ENCODE peak calls at places on chromosomes 7 and 10, in six cellular contexts. H is cardiac fibroblast, Q is right lobe of liver, T is IMR-90, A is transverse colon, I is chondrocyte. U is an unnamed sample.

GRCh38 chr7:158283016-158283974 is 304.3 kb downstream of the PTPRN2 start:
- DNase-seq in A (no peak), I (no peak), Q (no peak), H (no peak), T (no peak), U (no peak)

GRCh38 chr7:143892527-143893300 is 9.3 kb downstream of the TCAF1 start:
- DNase-seq in H (no peak), I (no peak), Q (peak), T (peak), A (no peak), U (peak)

GRCh38 chr7:5200561-5201235 is 10.7 kb downstream of the WIPI2 start:
- DNase-seq in I (peak), Q (peak), H (no peak), T (no peak), A (no peak), U (no peak)

GRCh38 chr10:13450078-13450477 is 78.7 kb downstream of the BEND7 start:
- DNase-seq in A (no peak), Q (no peak), I (no peak), H (peak), T (peak), U (peak)

GRCh38 chr7:42493436-42494198 is 256.6 kb upstream of the GLI3 start:
- DNase-seq in Q (peak), H (peak), A (peak), I (peak), T (peak), U (peak)

GRCh38 chr10:16984242-16984641 is 145.4 kb downstream of the CUBN start:
- DNase-seq in Q (no peak), A (no peak), I (no peak), T (no peak), H (no peak), U (no peak)

GRCh38 chr7:101486764-101487458 is 124.2 kb downstream of the COL26A1 start:
- DNase-seq in H (peak), I (peak), Q (peak), T (no peak), A (no peak), U (no peak)

GRCh38 chr10:117360994-117361667 is 14.1 kb downstream of the PDZD8 start:
- DNase-seq in A (no peak), I (no peak), H (peak), Q (no peak), T (peak), U (peak)

GRCh38 chr10:25175527-25176420 is 973 bp downstream of the GPR158 start:
- DNase-seq in A (peak), Q (no peak), I (peak), T (no peak), H (peak), U (no peak)

GRCh38 chr7:46360255-46360654 is 439.2 kb upstream of the IGFBP3 start:
- DNase-seq in Q (no peak), H (no peak), T (no peak), I (no peak), A (no peak), U (no peak)

GRCh38 chr7:46357851-46358250 is 436.8 kb upstream of the IGFBP3 start:
- DNase-seq in H (no peak), T (no peak), Q (no peak), I (no peak), A (no peak), U (no peak)

GRCh38 chr7:46357290-46357689 is 436.2 kb upstream of the IGFBP3 start:
- DNase-seq in A (no peak), I (no peak), Q (no peak), T (no peak), H (no peak), U (no peak)

GRCh38 chr7:46363688-46364087 is 442.6 kb upstream of the IGFBP3 start:
- DNase-seq in Q (peak), T (no peak), H (no peak), A (no peak), I (no peak), U (no peak)

DNA sequence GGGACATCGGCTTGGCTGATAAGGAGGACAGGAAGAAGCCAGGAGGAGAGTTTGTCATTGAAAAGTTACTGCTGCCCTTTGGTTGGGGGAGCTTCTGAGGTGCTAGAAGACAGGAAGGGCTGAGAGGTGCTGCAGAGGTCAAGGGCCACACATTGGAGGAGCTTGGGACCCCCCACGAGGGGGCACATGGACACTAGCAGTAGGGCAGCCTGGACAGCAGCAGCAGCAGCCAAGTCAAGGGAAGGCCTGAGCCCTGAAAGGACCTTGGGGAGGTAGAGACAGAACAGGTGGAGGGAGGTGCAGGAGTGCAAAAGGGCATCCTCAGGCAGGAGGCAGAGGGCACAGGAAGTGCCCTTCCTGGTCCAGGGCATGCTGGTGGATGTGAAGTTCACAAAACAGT is 439.7 kb upstream of the IGFBP3 start:
- DNase-seq in I (no peak), A (no peak), Q (no peak), H (no peak), T (no peak), U (peak)
- TF ChIP-seq CTCF in I (peak), A (no peak), Q (no peak), H (no peak), T (no peak), U (peak)

DNA sequence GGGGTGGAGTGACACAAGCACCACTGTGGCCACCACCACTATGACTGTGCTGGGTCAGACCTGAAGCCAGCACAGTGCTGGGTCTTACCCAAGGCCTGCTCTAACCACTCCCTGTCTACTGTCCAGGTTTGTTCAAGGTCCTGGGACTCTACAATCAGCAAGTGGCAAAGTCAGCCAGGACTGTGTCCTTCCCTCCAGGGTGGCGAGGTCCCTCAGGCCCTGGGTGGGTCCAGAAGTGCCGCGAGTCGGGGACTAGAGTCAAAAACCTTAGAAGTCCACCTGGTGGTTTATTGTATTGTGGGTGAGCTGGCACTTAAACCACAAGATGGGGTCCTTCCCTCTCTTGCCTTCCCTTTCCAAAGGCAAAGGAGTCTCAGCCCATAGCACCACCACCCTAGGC is 30.8 kb upstream of the AGR3 start:
- DNase-seq in H (no peak), I (no peak), A (no peak), Q (no peak), T (no peak), U (no peak)
- TF ChIP-seq CTCF in H (no peak), I (no peak), A (no peak), Q (no peak), T (no peak), U (no peak)

GRCh38 chr10:78520737-78521430 is 487.2 kb downstream of the RPS24 start:
- DNase-seq in T (peak), I (no peak), A (no peak), Q (no peak), H (peak), U (peak)
- TF ChIP-seq CTCF in T (peak), I (peak), A (no peak), Q (no peak), H (peak), U (no peak)

DNA sequence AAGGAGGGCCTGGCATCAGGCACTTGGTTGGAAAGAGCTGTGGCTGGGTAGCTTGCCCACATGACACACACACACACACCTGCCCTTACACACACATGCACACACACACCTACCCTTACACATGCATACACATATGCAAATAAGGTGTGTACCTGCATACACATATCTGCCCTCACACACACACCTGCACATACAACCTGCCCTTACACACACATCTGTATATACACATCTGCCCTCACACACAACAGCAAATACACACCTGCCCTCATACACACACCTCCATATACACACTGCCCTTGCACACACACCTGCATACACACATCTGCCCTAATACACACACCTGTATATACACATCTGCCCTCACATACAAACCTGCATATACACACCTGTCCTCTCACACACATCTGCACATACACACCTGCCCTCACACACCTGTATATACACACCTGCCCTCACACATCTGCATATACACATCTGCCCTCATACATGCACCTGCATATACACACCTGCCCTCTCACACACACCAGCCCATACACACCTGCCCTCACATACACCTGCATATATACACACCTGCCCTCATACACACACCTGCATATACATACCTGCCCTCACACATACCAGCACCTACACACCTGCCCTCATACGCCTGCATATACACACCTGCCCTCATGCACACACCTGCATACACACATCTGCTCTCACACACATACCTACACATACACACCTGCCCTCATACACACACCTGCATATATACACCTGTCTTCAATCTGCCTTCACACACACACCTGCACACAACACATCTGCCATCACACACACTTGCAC is 82.9 kb downstream of the GRID1 start:
- DNase-seq in T (no peak), Q (no peak), A (no peak), H (no peak), I (no peak), U (no peak)
- TF ChIP-seq CTCF in T (no peak), Q (no peak), A (no peak), H (no peak), I (no peak), U (no peak)

DNA sequence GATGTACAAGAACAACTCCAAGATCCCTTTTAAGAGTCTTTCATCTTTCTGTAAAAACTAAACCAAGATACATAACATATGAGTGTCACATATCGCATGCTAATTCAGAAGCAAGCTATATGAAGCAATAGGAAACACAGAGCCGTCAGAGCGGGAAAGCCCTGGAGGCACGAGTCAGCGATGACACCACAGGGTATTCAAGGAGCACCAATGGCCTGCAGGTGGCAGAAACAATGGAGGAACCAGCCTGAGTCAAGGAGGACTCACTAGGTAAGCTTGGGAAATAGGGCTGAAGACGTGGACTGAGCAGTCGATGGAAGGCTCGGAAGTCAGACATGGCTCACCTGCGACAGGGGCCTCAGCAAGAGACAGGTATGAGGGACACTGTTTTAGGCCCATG is 214.4 kb downstream of the FAM107B start:
- DNase-seq in T (peak), H (no peak), Q (no peak), A (no peak), I (no peak), U (peak)
- TF ChIP-seq CTCF in T (no peak), H (peak), Q (no peak), A (no peak), I (peak), U (no peak)

GRCh38 chr7:114930829-114931655 is 9.1 kb downstream of the MDFIC start:
- DNase-seq in I (no peak), T (peak), A (no peak), H (peak), Q (no peak), U (peak)

GRCh38 chr7:114931656-114932011 is 9.7 kb downstream of the MDFIC start:
- DNase-seq in I (no peak), T (no peak), H (no peak), A (peak), Q (no peak), U (no peak)

GRCh38 chr7:114928060-114928459 is 6.2 kb downstream of the MDFIC start:
- DNase-seq in H (peak), Q (no peak), T (no peak), I (no peak), A (no peak), U (no peak)

GRCh38 chr7:114930107-114930521 is 8.2 kb downstream of the MDFIC start:
- DNase-seq in A (no peak), I (no peak), Q (no peak), T (peak), H (peak), U (no peak)

GRCh38 chr7:114929570-114929969 is 7.7 kb downstream of the MDFIC start:
- DNase-seq in A (no peak), Q (no peak), I (no peak), T (no peak), H (no peak), U (no peak)
- TF ChIP-seq CTCF in A (no peak), Q (no peak), I (peak), T (no peak), H (peak), U (no peak)

GRCh38 chr10:104638861-104639594 is 2.1 kb upstream of the SORCS3 start:
- DNase-seq in A (no peak), H (no peak), T (no peak), Q (no peak), I (no peak), U (no peak)
- TF ChIP-seq CTCF in A (no peak), H (peak), T (no peak), Q (peak), I (peak), U (peak)

GRCh38 chr7:37642028-37642540 is 41.5 kb upstream of the GPR141 start:
- DNase-seq in A (no peak), H (no peak), T (no peak), I (no peak), Q (no peak), U (no peak)

GRCh38 chr7:37645276-37646040 is 38.1 kb upstream of the GPR141 start:
- DNase-seq in I (no peak), H (no peak), Q (no peak), A (no peak), T (no peak), U (no peak)

DNA sequence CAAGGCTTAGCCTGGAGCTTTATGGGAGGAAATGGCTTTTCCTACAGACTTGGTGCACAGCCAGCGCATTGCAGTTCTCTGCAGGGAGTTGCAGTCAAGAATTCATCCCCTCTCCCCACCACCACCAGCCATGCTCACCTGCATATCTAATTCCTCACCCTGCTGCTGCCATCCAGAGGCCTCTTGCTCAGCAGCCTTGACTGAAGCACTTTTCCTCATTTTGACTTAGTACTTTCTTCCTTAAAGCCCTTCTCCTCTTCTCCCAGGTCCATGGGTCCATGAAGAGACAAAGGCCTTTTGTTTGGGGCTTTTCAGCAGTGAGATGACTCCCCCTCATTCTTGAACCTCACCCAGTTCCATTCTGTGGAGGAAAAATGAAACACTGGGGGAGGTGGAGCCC is 39.7 kb upstream of the GPR141 start:
- DNase-seq in A (no peak), H (no peak), I (no peak), Q (no peak), T (no peak), U (no peak)
- TF ChIP-seq CTCF in A (no peak), H (no peak), I (no peak), Q (no peak), T (no peak), U (no peak)

DNA sequence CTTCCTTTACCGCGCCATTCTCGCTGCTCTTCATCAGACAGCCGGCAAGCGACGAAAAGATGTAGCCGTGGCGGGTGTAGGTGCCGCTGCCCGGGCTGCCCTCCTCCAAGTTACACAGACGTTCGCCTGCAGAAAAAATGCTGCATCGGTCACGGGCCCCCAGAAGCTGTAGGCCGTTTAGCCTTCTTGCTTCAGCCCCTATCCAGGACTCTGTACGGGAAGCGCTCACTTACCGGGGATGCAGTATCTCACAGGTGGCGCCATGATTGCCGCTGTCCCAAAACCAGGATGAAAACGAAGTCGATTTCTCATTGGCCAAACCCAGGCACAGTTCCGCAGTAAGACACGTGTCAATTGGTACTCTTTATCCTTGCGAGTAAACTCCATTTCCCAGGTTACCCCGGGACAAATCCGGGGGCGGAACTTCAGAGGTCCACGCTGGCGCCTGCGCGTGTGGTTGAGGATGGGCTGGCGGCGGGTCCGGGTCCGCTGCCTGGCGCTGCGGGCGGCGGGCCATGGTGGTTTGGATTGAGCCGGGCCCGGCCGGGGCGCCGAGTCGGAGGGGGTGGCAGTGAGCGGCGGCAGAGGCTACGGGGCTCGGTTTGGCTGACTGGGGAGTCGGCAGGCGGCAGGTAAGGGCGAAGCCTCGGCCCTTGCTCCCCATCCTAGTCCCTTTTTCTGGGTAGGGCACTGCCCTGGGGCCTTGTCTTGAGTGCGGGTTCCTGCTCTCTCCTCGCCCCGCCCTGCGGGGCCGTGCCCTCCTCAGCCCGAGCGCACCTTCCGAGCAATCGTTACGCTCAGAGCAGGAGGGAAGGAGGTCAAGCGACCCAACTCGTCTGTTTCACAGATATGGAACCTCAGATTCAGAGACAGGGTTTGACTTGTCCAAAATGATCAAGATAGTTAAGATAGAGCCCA is at the start of the genes EXOSC1 and ZDHHC16:
- DNase-seq in H (peak), T (peak), A (peak), Q (peak), I (peak), U (peak)
- TF ChIP-seq CTCF in H (no peak), T (peak), A (no peak), Q (no peak), I (peak), U (no peak)

U was measured in MCF 10A.